ENCODE peak calls at places on chromosome 2, in four cellular contexts. P is hepatocyte, D is GM23338, R is OCI-LY7. S is an unnamed sample.

GRCh38 chr2:165239230-165239629 is at the start of gene SCN2A:
- DNase-seq in D (peak; percentile 73), P (peak; percentile 70), R (peak; percentile 51), S (peak; percentile 67)

GRCh38 chr2:231720292-231720691 is 12.0 kb downstream of the PTMA start:
- DNase-seq in R (peak; percentile 20), P (no peak), D (no peak), S (no peak)

GRCh38 chr2:151106805-151107490 is 154.7 kb downstream of the RBM43 start:
- DNase-seq in P (no peak), R (no peak), D (no peak), S (peak; percentile 45)

GRCh38 chr2:13114391-13114790 is 397.7 kb downstream of the TRIB2 start:
- DNase-seq in D (no peak), P (peak; percentile 32), R (no peak), S (peak; percentile 1)

GRCh38 chr2:47323009-47323821 is 79.7 kb upstream of the MSH2 start:
- DNase-seq in D (peak; percentile 91), P (peak; percentile 86), R (peak; percentile 70), S (peak; percentile 85)

GRCh38 chr2:222292113-222292737 is 6.6 kb downstream of the PAX3 start:
- DNase-seq in R (no peak), P (no peak), D (no peak), S (no peak)

GRCh38 chr2:235494716-235495372 is 1.0 kb downstream of the AGAP1 start:
- DNase-seq in D (peak; percentile 54), R (no peak), P (peak; percentile 70), S (peak; percentile 79)

GRCh38 chr2:230787101-230787500 is 74.5 kb downstream of the CAB39 start:
- DNase-seq in D (no peak), P (no peak), R (no peak), S (no peak)

GRCh38 chr2:16156411-16156810 is 216.1 kb downstream of the MYCN start:
- DNase-seq in D (no peak), P (no peak), R (no peak), S (no peak)

GRCh38 chr2:26269571-26270170 is 24.9 kb downstream of the HADHB start:
- DNase-seq in D (no peak), P (no peak), R (peak; percentile 50), S (peak; percentile 68)

GRCh38 chr2:120303177-120303576 is 42.8 kb upstream of the INHBB start:
- DNase-seq in D (no peak), P (no peak), R (no peak), S (no peak)

GRCh38 chr2:86368181-86368824 is 30.9 kb upstream of the REEP1 start:
- DNase-seq in D (peak; percentile 85), P (peak; percentile 72), R (peak; percentile 65), S (peak; percentile 72)

GRCh38 chr2:219661955-219662395 is 34.5 kb downstream of the SLC4A3 start:
- DNase-seq in R (no peak), P (peak; percentile 46), D (no peak), S (peak; percentile 28)

GRCh38 chr2:240918258-240919091 is 12.3 kb downstream of the CROCC2 start:
- DNase-seq in P (no peak), D (no peak), R (no peak), S (no peak)

GRCh38 chr2:199830531-199830930 is 20.5 kb downstream of the FTCDNL1 start:
- DNase-seq in D (no peak), P (no peak), R (no peak), S (no peak)

GRCh38 chr2:235611337-235611736 is 117.5 kb downstream of the AGAP1 start:
- DNase-seq in D (no peak), R (no peak), P (no peak), S (no peak)

GRCh38 chr2:190530211-190530639 is 4.3 kb downstream of the NEMP2 start:
- DNase-seq in R (no peak), P (peak; percentile 37), D (no peak), S (no peak)

GRCh38 chr2:98913916-98914712 is 21.9 kb downstream of the CRACDL start:
- DNase-seq in D (no peak), R (no peak), P (no peak), S (no peak)

GRCh38 chr2:214695789-214696188 is 113.7 kb downstream of the BARD1 start:
- DNase-seq in R (no peak), D (no peak), P (no peak), S (no peak)

GRCh38 chr2:113061241-113061640 is 2.2 kb downstream of the IL36RN start:
- DNase-seq in P (no peak), D (no peak), R (no peak), S (no peak)

GRCh38 chr2:134469516-134470115 is 215.7 kb downstream of the MGAT5 start:
- DNase-seq in R (no peak), D (no peak), P (no peak), S (no peak)

GRCh38 chr2:159249955-159250723 is 36.4 kb downstream of the WDSUB1 start:
- DNase-seq in R (peak; percentile 8), D (no peak), P (peak; percentile 47), S (peak; percentile 93)

GRCh38 chr2:206556357-206556949 is 85.8 kb upstream of the FAM237A start:
- DNase-seq in P (peak; percentile 50), D (peak; percentile 72), R (peak; percentile 28), S (peak; percentile 57)

GRCh38 chr2:25219621-25220020 is 51.2 kb upstream of the POMC start:
- DNase-seq in R (no peak), P (no peak), D (no peak), S (no peak)

GRCh38 chr2:135709992-135710391 is 31.7 kb upstream of the UBXN4 start:
- DNase-seq in R (peak; percentile 61), P (peak; percentile 61), D (peak; percentile 56), S (peak; percentile 53)

GRCh38 chr2:37993135-37993534 is 68.0 kb downstream of the RMDN2 start:
- DNase-seq in P (peak; percentile 8), R (no peak), D (peak; percentile 5), S (no peak)

GRCh38 chr2:8030694-8031303 is 651.1 kb upstream of the ID2 start:
- DNase-seq in P (no peak), R (no peak), D (no peak), S (peak; percentile 50)

GRCh38 chr2:218033590-218034496 is 31.0 kb upstream of the TNS1 start:
- DNase-seq in D (peak; percentile 68), P (no peak), R (no peak), S (no peak)

GRCh38 chr2:16168506-16169264 is 228.3 kb downstream of the MYCN start:
- DNase-seq in D (peak; percentile 7), P (no peak), R (no peak), S (no peak)

GRCh38 chr2:86622409-86622877 is 1.2 kb downstream of the RNF103 start:
- DNase-seq in P (peak; percentile 43), D (peak; percentile 45), R (peak; percentile 49), S (peak; percentile 63)

GRCh38 chr2:26521913-26522180 is 43.9 kb upstream of the OTOF start:
- DNase-seq in P (no peak), R (no peak), D (no peak), S (no peak)

GRCh38 chr2:12048551-12048950 is 302.1 kb downstream of the LPIN1 start:
- DNase-seq in P (no peak), D (peak; percentile 47), R (peak; percentile 86), S (no peak)

GRCh38 chr2:207505728-207506127 is 24.0 kb upstream of the CREB1 start:
- DNase-seq in P (no peak), R (no peak), D (peak; percentile 58), S (peak; percentile 90)

GRCh38 chr2:189526936-189527654 is 53.5 kb downstream of the SLC40A1 start:
- DNase-seq in D (no peak), R (no peak), P (no peak), S (no peak)

GRCh38 chr2:84838434-84839145 is 42.3 kb downstream of the TRABD2A start:
- DNase-seq in P (no peak), D (no peak), R (no peak), S (peak; percentile 66)

DNA sequence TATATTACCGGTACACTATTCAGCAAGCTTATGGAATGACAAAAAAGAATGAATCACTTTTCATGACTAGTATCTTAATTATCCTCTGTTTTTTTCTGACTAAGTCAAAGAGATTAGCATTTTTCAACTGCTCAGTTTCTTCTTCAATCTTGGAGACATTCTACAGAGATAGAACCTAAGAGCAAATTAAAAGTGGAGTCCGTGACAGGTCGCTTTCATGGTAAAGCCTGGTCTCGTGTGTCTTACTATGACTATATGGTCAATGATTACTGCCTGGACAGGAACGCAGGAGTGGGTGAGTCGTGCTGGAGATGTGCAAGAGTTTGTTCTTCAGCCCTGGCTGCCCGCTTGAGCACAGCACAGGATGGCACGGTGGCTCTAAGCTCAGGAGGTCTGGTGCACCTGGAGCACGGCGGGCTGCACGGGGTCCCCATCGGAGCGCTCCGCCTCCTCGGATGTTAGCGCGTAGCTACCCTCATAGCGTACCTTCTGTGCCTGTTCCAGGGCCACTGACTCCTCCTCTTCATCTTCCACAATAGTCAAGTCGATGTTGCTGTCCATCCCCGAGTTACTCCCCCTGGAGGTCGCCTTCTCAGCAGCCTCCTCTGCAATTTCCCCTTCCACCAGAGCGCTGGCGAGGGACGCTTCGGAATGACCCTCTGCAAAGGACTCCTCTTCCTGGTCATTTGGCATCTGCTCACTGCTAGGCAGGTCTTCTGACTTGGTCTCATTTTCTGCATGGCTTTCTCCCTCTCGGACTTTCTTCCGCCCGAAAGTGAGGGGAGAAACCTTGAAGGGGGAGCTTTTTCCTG is 11.1 kb downstream of the CAVIN2 start:
- DNase-seq in D (peak; percentile 63), R (no peak), P (no peak), S (peak; percentile 64)
- TF ChIP-seq EZH2phosphoT487 in D (no peak), R (no peak), P (no peak), S (no peak)

DNA sequence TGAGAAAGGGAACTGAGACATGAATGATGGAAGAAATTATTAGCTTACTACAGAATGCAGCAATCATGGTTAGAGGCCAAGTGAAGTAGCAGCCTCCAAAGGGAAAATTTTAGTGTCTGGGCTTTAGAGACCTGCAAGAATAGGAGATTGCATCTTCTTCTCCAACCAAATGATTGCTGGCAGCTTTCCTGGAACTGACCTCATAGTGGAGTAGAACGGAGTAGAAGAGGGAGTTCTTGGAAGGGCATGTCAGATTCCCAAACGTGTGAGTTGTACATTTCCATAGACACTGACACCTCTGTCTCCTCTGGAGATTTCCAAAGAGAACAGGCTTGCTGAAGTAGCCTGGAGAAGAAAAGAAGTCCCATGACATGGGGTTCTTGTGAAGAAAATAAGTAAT is 169.7 kb upstream of the ERBB4 start:
- DNase-seq in P (no peak), D (no peak), R (no peak), S (peak; percentile 86)
- TF ChIP-seq EZH2phosphoT487 in P (no peak), D (no peak), R (no peak), S (no peak)

DNA sequence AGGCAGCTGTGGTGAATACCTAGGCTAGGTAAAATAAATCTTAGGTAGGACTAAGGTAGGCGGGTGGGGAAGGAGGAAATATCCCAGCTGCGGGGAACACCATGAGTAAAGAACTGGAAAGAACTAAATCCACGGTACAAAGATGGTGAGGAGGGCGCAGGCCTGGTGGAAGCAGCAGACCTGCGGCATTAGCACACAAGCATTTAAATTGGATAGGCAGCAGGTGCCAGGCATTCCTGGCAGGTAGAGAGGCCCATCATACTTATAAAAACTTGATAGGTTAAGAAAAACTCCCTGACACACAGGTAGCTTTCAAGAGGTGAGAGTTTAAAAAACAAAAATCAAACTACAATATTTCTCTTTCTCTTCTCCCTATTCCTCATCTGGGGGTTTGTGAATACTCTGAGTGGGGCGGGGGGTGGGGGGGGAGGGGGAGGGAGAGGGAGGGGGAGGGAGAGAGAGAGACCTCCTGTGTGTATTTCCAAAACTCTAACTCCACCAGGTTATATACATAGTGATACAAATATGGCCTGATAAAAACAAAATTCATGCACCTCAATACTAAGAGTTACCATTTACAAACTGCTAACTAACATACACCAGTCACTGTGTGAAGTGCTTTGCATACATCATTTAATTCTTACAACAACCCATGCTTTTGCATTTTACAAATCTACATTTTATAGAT is 13.5 kb downstream of the AAK1 start:
- DNase-seq in P (no peak), R (no peak), D (peak; percentile 20), S (no peak)
- TF ChIP-seq EZH2phosphoT487 in P (no peak), R (no peak), D (no peak), S (no peak)

GRCh38 chr2:144358979-144359541 is 160.9 kb downstream of the ZEB2 start:
- DNase-seq in R (no peak), P (no peak), D (no peak), S (peak; percentile 80)
- TF ChIP-seq EZH2phosphoT487 in R (no peak), P (no peak), D (no peak), S (no peak)

S was measured in GM23248.